ENCODE peak calls at places on chromosomes 4 and X, in five cellular contexts. M is vagina, N is stomach, G is uterus, H is testis. O is an unnamed sample. For H3K4me1, the result is how much of the 10 kb centered on the place peaks cover.

GRCh38 chr4:54077812-54078211 is 13.4 kb upstream of the CHIC2 start:
- DNase-seq in M (no peak), N (no peak), G (no peak), H (no peak), O (no peak)

GRCh38 chrX:121030083-121030482 is 17.3 kb upstream of the GLUD2 start:
- DNase-seq in M (no peak), N (no peak), G (no peak), H (no peak), O (no peak)

GRCh38 chrX:129540068-129540653 is at the start of gene OCRL:
- DNase-seq in M (no peak), N (peak), G (peak), H (peak), O (peak)

GRCh38 chr4:38190717-38191178 is 230.6 kb downstream of the PTTG2 start:
- DNase-seq in M (no peak), N (no peak), G (no peak), H (no peak), O (no peak)

GRCh38 chr4:39335566-39335965 is 30.6 kb downstream of the RFC1 start:
- DNase-seq in M (no peak), N (no peak), G (no peak), H (no peak), O (no peak)

GRCh38 chr4:84504821-84505220 is 5.7 kb upstream of the NKX6-1 start:
- DNase-seq in M (no peak), N (no peak), G (no peak), H (no peak), O (no peak)

GRCh38 chr4:184177271-184177670 is 40.4 kb downstream of the ENPP6 start:
- DNase-seq in M (no peak), N (no peak), G (no peak), H (no peak), O (no peak)

GRCh38 chr4:128770807-128771206 is 38.7 kb upstream of the JADE1 start:
- DNase-seq in M (no peak), N (no peak), G (no peak), H (no peak), O (no peak)

GRCh38 chr4:7384929-7385890 is 49.5 kb downstream of the PSAPL1 start:
- DNase-seq in M (peak), N (no peak), G (no peak), H (peak), O (peak)

GRCh38 chrX:13283968-13284914 is 35.6 kb downstream of the ATXN3L start:
- DNase-seq in M (no peak), N (no peak), G (peak), H (no peak), O (no peak)

GRCh38 chr4:127311924-127312323 is 320.8 kb upstream of the INTU start:
- DNase-seq in M (no peak), N (no peak), G (no peak), H (no peak), O (no peak)

DNA sequence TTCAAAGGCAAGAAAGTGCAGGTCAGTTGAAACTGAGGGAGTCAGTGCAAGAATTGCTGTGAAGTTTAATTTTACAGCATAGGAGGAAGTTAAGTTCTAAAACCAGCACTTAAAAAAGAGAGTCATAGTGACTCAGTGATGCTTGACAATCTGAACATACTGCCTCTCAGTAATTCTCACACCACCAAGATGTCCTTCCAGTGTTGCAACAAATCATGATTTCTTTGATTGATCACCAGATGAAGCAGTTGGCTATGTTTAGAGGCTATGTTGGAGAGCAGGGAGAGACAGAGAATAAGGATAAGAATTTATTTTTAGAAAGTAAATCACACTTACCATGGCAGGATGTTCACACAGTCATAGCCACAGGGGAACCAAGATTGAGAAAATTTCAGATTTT is 13.2 kb downstream of the TRIM2 start:
- DNase-seq in M (no peak), N (no peak), G (no peak), H (no peak), O (no peak)
- H3K4me1 ChIP-seq in M (under half), N (under half), G (under half), H (under half), O (under half)

GRCh38 chr4:162865102-162865501 is 301.6 kb downstream of the NAF1 start:
- DNase-seq in M (no peak), N (no peak), G (no peak), H (no peak), O (no peak)
- TF ChIP-seq CTCF in M (no peak), N (no peak), G (no peak), H (no peak), O (no peak)

DNA sequence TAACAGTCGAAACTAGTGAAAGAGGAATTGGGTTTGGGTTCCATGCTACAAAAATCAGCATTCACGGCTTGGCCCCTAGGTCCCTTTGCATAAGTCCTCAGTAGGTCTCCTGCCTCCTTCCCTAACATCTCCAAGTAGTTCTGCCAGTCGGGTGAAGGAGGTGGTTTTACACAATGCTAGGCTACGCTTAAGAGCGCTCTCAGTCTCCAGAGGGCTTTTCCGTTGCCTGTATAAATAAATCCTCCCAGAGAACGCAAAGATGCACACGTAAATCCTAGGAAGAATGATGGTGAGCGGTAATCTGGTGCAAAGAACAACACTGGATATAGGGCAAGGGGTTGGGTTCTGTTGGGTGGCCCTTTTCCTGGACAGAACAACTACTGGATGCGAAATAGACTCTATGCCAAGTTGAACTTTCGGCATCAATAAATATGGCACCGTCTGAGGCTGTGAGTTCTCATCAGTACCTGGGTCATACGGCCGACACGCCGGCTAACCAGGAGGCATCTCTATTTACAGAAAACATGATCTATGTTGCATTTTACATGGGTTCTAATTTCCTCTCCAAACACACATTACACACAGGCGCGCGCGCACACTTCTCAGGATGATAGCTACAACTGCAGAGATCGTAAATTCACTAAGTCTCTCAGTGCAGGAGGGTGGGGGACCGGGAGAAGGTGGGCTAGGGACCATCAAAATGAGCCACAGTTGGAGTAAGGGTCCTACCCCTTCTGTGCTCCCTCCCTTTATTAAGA is 1.3 kb downstream of the CAMK2D start:
- DNase-seq in M (no peak), N (peak), G (peak), H (peak), O (peak)
- TF ChIP-seq POLR2A in M (no peak), N (no peak), G (no peak), H (no peak), O (no peak)

GRCh38 chrX:19746919-19747671 is 140.3 kb downstream of the SH3KBP1 start:
- DNase-seq in M (no peak), N (no peak), G (no peak), H (no peak), O (no peak)
- H3K4me1 ChIP-seq in M (under half), N (under half), G (under half), H (under half), O (under half)

O was measured in body of pancreas.